ENCODE peak calls at places on chromosomes 13 and 19, in seven cellular contexts. H is esophagus squamous epithelium, A is spleen, U is uterus, I is tibial nerve, B is stomach, Z is breast epithelium. K is an unnamed sample.

GRCh38 chr19:58518261-58519086 is 1.1 kb downstream of the ZBTB45 start:
- DNase-seq in H (no peak), U (no peak), B (no peak), A (no peak), I (no peak), Z (no peak), K (no peak)

GRCh38 chr19:55581828-55582223 is 1.2 kb upstream of the ZNF579 start:
- DNase-seq in B (no peak), H (no peak), U (no peak), Z (no peak), A (no peak), I (no peak), K (no peak)

GRCh38 chr19:37655689-37656491 is 625 bp upstream of the ZFP30 start:
- DNase-seq in Z (peak; percentile 61), U (peak; percentile 81), B (peak; percentile 79), H (peak; percentile 1), I (peak; percentile 61), A (peak; percentile 93), K (peak; percentile 90)

GRCh38 chr13:60619461-60619860 is 222.4 kb downstream of the TDRD3 start:
- DNase-seq in B (no peak), I (no peak), H (no peak), Z (no peak), A (no peak), U (no peak), K (no peak)

GRCh38 chr19:5803752-5804515 is 933 bp upstream of the NRTN start:
- DNase-seq in B (peak; percentile 95), Z (peak; percentile 83), A (peak; percentile 95), I (peak; percentile 63), U (peak; percentile 60), H (no peak), K (peak; percentile 92)

GRCh38 chr19:16473875-16474397 is 2.2 kb upstream of the EPS15L1 start:
- DNase-seq in Z (no peak), U (no peak), A (no peak), I (no peak), H (no peak), B (peak; percentile 55), K (no peak)

GRCh38 chr13:114212096-114212495 is 22.6 kb upstream of the CDC16 start:
- DNase-seq in A (no peak), U (no peak), H (no peak), Z (no peak), B (no peak), I (no peak), K (no peak)

GRCh38 chr19:20558011-20558410 is 7.6 kb downstream of the ZNF737 start:
- DNase-seq in Z (no peak), H (no peak), I (no peak), U (no peak), B (no peak), A (no peak), K (no peak)

GRCh38 chr13:98576215-98576945 is 527 bp downstream of the STK24 start:
- DNase-seq in A (peak; percentile 93), H (no peak), I (peak; percentile 36), U (peak; percentile 50), B (peak; percentile 59), Z (peak; percentile 50), K (peak; percentile 70)

GRCh38 chr13:46168341-46168740 is 13.6 kb downstream of the LCP1 start:
- DNase-seq in A (peak; percentile 81), B (no peak), H (no peak), I (peak; percentile 45), U (peak; percentile 66), Z (peak; percentile 58), K (no peak)

GRCh38 chr13:105147481-105147880 is 1388.0 kb downstream of the EFNB2 start:
- DNase-seq in H (no peak), I (no peak), Z (no peak), B (no peak), A (no peak), U (no peak), K (no peak)

GRCh38 chr13:94470126-94470525 is 9.4 kb downstream of the DCT start:
- DNase-seq in U (no peak), H (no peak), I (no peak), A (no peak), B (no peak), Z (no peak), K (no peak)

GRCh38 chr19:38990949-38991697 is 15.6 kb upstream of the FBXO17 start:
- DNase-seq in I (peak; percentile 10), A (no peak), U (no peak), Z (no peak), H (no peak), B (no peak), K (peak; percentile 29)

GRCh38 chr13:104949840-104950805 is 1585.3 kb downstream of the EFNB2 start:
- DNase-seq in Z (no peak), B (no peak), A (no peak), U (no peak), I (peak; percentile 47), H (no peak), K (no peak)

GRCh38 chr13:39297023-39297422 is 258.8 kb downstream of the NHLRC3 start:
- DNase-seq in B (no peak), A (no peak), I (no peak), U (no peak), H (no peak), Z (no peak), K (no peak)

GRCh38 chr19:18386543-18387251 is 739 bp downstream of the GDF15 start:
- DNase-seq in U (no peak), I (peak; percentile 54), Z (no peak), A (no peak), B (no peak), H (no peak), K (no peak)

GRCh38 chr13:21641629-21642028 is 29.2 kb upstream of the FGF9 start:
- DNase-seq in Z (no peak), H (no peak), I (no peak), A (no peak), B (no peak), U (no peak), K (no peak)

GRCh38 chr13:43360911-43361605 is 337.7 kb downstream of the DNAJC15 start:
- DNase-seq in U (no peak), Z (no peak), I (no peak), H (no peak), B (no peak), A (no peak), K (no peak)

GRCh38 chr13:87393358-87393757 is 277.8 kb upstream of the SLITRK5 start:
- DNase-seq in H (no peak), B (no peak), I (no peak), Z (no peak), A (no peak), U (no peak), K (no peak)

GRCh38 chr19:5290336-5291262 is 50.0 kb downstream of the PTPRS start:
- DNase-seq in U (no peak), I (no peak), H (no peak), B (no peak), Z (no peak), A (no peak), K (no peak)

DNA sequence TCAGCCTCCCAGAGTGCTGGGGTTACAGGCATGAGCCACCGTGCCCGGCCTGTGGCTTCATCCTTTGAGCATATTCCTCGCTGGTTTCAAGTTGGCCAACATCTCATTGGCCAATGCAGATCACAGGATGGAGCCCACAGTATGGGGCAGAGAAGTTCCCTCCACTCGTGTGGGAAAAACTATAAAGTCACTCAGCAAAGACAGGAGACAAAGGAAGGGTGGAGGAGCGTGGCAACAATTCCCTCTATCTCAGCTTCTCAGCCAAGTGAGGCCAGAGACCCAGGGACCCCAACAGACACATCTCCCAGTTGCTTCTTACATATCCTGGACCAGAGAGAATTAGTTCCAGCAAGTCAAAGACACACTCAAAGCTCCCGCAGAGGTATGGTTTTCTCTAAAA is 184.6 kb upstream of the SOX1 start:
- DNase-seq in B (no peak), A (no peak), I (no peak), Z (no peak), H (no peak), U (no peak), K (no peak)
- TF ChIP-seq POLR2A in B (no peak), A (no peak), I (no peak), Z (no peak), H (no peak), U (no peak), K (no peak)

DNA sequence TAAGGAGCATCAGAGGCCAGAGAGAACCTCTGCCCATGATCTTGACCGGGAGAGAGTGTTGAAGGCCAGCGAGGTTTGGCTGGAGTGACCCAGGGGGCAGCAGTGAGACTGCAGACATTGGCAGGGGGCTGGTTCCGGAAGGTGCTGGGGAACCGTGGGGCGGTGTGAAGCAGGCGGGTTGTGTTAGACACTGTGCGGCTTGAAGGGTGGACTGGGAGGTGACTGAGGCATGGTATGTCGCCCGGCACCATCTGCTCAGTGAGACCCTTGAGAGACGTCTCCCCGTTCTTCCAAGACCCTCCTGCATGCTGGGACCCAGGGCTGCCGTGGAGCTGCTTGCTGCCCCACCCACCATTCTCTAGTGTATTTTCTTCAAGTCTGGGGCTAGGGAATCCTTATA is 24.6 kb downstream of the CARM1 start:
- DNase-seq in Z (no peak), A (no peak), B (no peak), I (no peak), U (no peak), H (no peak), K (no peak)
- TF ChIP-seq CTCF in Z (no peak), A (no peak), B (no peak), I (no peak), U (no peak), H (no peak), K (no peak)

GRCh38 chr19:7199613-7200533 is 94.3 kb downstream of the INSR start:
- DNase-seq in H (no peak), Z (no peak), A (no peak), U (no peak), B (peak; percentile 46), I (no peak), K (no peak)
- TF ChIP-seq POLR2A in H (no peak), Z (no peak), A (no peak), U (no peak), B (no peak), I (no peak), K (peak; percentile 8)

GRCh38 chr13:41973247-41973741 is 12.4 kb upstream of the VWA8 start:
- DNase-seq in Z (no peak), A (no peak), B (no peak), U (no peak), H (no peak), I (no peak), K (peak; percentile 55)
- TF ChIP-seq CTCF in Z (no peak), A (no peak), B (no peak), U (no peak), H (no peak), I (no peak), K (peak; percentile 51)

DNA sequence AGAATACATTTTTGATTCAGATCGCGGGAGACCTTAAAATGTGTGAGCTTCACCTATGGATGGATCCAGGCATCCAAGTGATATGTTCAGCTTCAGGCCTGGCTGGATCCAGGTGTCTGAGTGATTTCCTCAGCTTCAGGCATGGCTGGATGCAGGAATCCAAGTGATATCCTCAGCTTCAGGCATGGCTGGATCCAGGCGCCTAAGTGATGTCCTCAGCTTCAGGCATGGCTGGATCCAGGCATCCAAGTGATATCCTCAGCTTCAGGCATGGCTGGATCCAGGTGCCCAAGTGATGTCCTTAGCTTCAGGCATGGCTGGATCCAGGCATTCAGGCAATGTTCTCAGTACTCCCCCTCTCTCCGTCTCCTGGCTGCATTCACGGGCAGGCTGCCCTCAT is 60.7 kb downstream of the KCNC3 start:
- DNase-seq in U (no peak), Z (no peak), I (no peak), B (no peak), H (no peak), A (no peak), K (no peak)
- TF ChIP-seq POLR2A in U (no peak), Z (no peak), I (no peak), B (no peak), H (no peak), A (no peak), K (no peak)

GRCh38 chr13:101155920-101156319 is 260.4 kb downstream of the NALCN start:
- DNase-seq in B (no peak), A (no peak), H (no peak), Z (no peak), U (no peak), I (no peak), K (no peak)
- TF ChIP-seq CTCF in B (peak; percentile 22), A (peak; percentile 22), H (peak; percentile 15), Z (no peak), U (no peak), I (no peak), K (peak; percentile 37)

K was measured in right lobe of liver.